ENCODE peak calls at places on chromosomes 16 and 17, in ten cellular contexts. One of them, this sample, is unnamed.
A peak's percentile ranks its signal among the peaks of the same experiment; 100 is the strongest.

GRCh38 chr16:62644030-62644812 is 608.0 kb upstream of the CDH8 start:
- DNase-seq in T follicular helper cell: no peak
- DNase-seq in stimulated activated CD8-positive, alpha-beta memory T cell treated with anti-CD3 and anti-CD28 coated beads, Interleukin-4, amount 100 ng/mL, for 48 hours: no peak
- DNase-seq in CD4-positive, alpha-beta T cell: no peak
- DNase-seq in stimulated activated CD4-positive, alpha-beta T cell treated with anti-CD3 and anti-CD28 coated beads, Interleukin-12 subunit alpha, Interleukin-12 subunit beta, amount 100 ng/mL, for 48 hours: no peak
- DNase-seq in H7: no peak
- DNase-seq in fibroblast of the aortic adventitia: no peak
- DNase-seq in testis: no peak
- DNase-seq in NCI-H2171 treated with DMSO at 0.1 percent for 48 hours: no peak
- DNase-seq in Calu3: no peak
- DNase-seq in this sample: no peak

GRCh38 chr16:8548166-8548565 is 42.1 kb downstream of the TMEM114 start:
- DNase-seq in T follicular helper cell: no peak
- DNase-seq in stimulated activated CD8-positive, alpha-beta memory T cell treated with anti-CD3 and anti-CD28 coated beads, Interleukin-4, amount 100 ng/mL, for 48 hours: no peak
- DNase-seq in CD4-positive, alpha-beta T cell: no peak
- DNase-seq in stimulated activated CD4-positive, alpha-beta T cell treated with anti-CD3 and anti-CD28 coated beads, Interleukin-12 subunit alpha, Interleukin-12 subunit beta, amount 100 ng/mL, for 48 hours: no peak
- DNase-seq in H7: no peak
- DNase-seq in fibroblast of the aortic adventitia: no peak
- DNase-seq in testis: no peak
- DNase-seq in NCI-H2171 treated with DMSO at 0.1 percent for 48 hours: no peak
- DNase-seq in Calu3: no peak
- DNase-seq in this sample: no peak

GRCh38 chr16:89895482-89896250 is 22.3 kb downstream of the TCF25 start:
- DNase-seq in T follicular helper cell: no peak
- DNase-seq in stimulated activated CD8-positive, alpha-beta memory T cell treated with anti-CD3 and anti-CD28 coated beads, Interleukin-4, amount 100 ng/mL, for 48 hours: no peak
- DNase-seq in CD4-positive, alpha-beta T cell: no peak
- DNase-seq in stimulated activated CD4-positive, alpha-beta T cell treated with anti-CD3 and anti-CD28 coated beads, Interleukin-12 subunit alpha, Interleukin-12 subunit beta, amount 100 ng/mL, for 48 hours: no peak
- DNase-seq in H7: no peak
- DNase-seq in fibroblast of the aortic adventitia: no peak
- DNase-seq in testis: no peak
- DNase-seq in NCI-H2171 treated with DMSO at 0.1 percent for 48 hours: no peak
- DNase-seq in Calu3: no peak
- DNase-seq in this sample: no peak

GRCh38 chr17:81429813-81430510 is 34.7 kb downstream of the BAHCC1 start:
- DNase-seq in T follicular helper cell: no peak
- DNase-seq in stimulated activated CD8-positive, alpha-beta memory T cell treated with anti-CD3 and anti-CD28 coated beads, Interleukin-4, amount 100 ng/mL, for 48 hours: no peak
- DNase-seq in CD4-positive, alpha-beta T cell: no peak
- DNase-seq in stimulated activated CD4-positive, alpha-beta T cell treated with anti-CD3 and anti-CD28 coated beads, Interleukin-12 subunit alpha, Interleukin-12 subunit beta, amount 100 ng/mL, for 48 hours: no peak
- DNase-seq in H7: peak; percentile 89
- DNase-seq in fibroblast of the aortic adventitia: peak; percentile 55
- DNase-seq in testis: peak; percentile 49
- DNase-seq in NCI-H2171 treated with DMSO at 0.1 percent for 48 hours: peak; percentile 84
- DNase-seq in Calu3: no peak
- DNase-seq in this sample: peak; percentile 45

GRCh38 chr17:53627511-53627910 is 195.2 kb upstream of the KIF2B start:
- DNase-seq in T follicular helper cell: no peak
- DNase-seq in stimulated activated CD8-positive, alpha-beta memory T cell treated with anti-CD3 and anti-CD28 coated beads, Interleukin-4, amount 100 ng/mL, for 48 hours: no peak
- DNase-seq in CD4-positive, alpha-beta T cell: no peak
- DNase-seq in stimulated activated CD4-positive, alpha-beta T cell treated with anti-CD3 and anti-CD28 coated beads, Interleukin-12 subunit alpha, Interleukin-12 subunit beta, amount 100 ng/mL, for 48 hours: no peak
- DNase-seq in H7: no peak
- DNase-seq in fibroblast of the aortic adventitia: peak; percentile 59
- DNase-seq in testis: no peak
- DNase-seq in NCI-H2171 treated with DMSO at 0.1 percent for 48 hours: no peak
- DNase-seq in Calu3: no peak
- DNase-seq in this sample: no peak

GRCh38 chr17:17761894-17762781 is 74.6 kb downstream of the SREBF1 start:
- DNase-seq in T follicular helper cell: no peak
- DNase-seq in stimulated activated CD8-positive, alpha-beta memory T cell treated with anti-CD3 and anti-CD28 coated beads, Interleukin-4, amount 100 ng/mL, for 48 hours: no peak
- DNase-seq in CD4-positive, alpha-beta T cell: no peak
- DNase-seq in stimulated activated CD4-positive, alpha-beta T cell treated with anti-CD3 and anti-CD28 coated beads, Interleukin-12 subunit alpha, Interleukin-12 subunit beta, amount 100 ng/mL, for 48 hours: no peak
- DNase-seq in H7: no peak
- DNase-seq in fibroblast of the aortic adventitia: no peak
- DNase-seq in testis: no peak
- DNase-seq in NCI-H2171 treated with DMSO at 0.1 percent for 48 hours: no peak
- DNase-seq in Calu3: no peak
- DNase-seq in this sample: no peak

GRCh38 chr16:2157480-2158261 is 2.1 kb downstream of the TRAF7 start:
- DNase-seq in T follicular helper cell: no peak
- DNase-seq in stimulated activated CD8-positive, alpha-beta memory T cell treated with anti-CD3 and anti-CD28 coated beads, Interleukin-4, amount 100 ng/mL, for 48 hours: no peak
- DNase-seq in CD4-positive, alpha-beta T cell: no peak
- DNase-seq in stimulated activated CD4-positive, alpha-beta T cell treated with anti-CD3 and anti-CD28 coated beads, Interleukin-12 subunit alpha, Interleukin-12 subunit beta, amount 100 ng/mL, for 48 hours: no peak
- DNase-seq in H7: no peak
- DNase-seq in fibroblast of the aortic adventitia: no peak
- DNase-seq in testis: no peak
- DNase-seq in NCI-H2171 treated with DMSO at 0.1 percent for 48 hours: no peak
- DNase-seq in Calu3: no peak
- DNase-seq in this sample: no peak

GRCh38 chr17:1769826-1770477 is 8.1 kb downstream of the SERPINF1 start:
- DNase-seq in T follicular helper cell: no peak
- DNase-seq in stimulated activated CD8-positive, alpha-beta memory T cell treated with anti-CD3 and anti-CD28 coated beads, Interleukin-4, amount 100 ng/mL, for 48 hours: peak; percentile 40
- DNase-seq in CD4-positive, alpha-beta T cell: no peak
- DNase-seq in stimulated activated CD4-positive, alpha-beta T cell treated with anti-CD3 and anti-CD28 coated beads, Interleukin-12 subunit alpha, Interleukin-12 subunit beta, amount 100 ng/mL, for 48 hours: no peak
- DNase-seq in H7: peak; percentile 84
- DNase-seq in fibroblast of the aortic adventitia: no peak
- DNase-seq in testis: no peak
- DNase-seq in NCI-H2171 treated with DMSO at 0.1 percent for 48 hours: peak; percentile 99
- DNase-seq in Calu3: no peak
- DNase-seq in this sample: no peak

GRCh38 chr17:44556114-44556853 is 1.0 kb upstream of the FZD2 start:
- DNase-seq in T follicular helper cell: no peak
- DNase-seq in stimulated activated CD8-positive, alpha-beta memory T cell treated with anti-CD3 and anti-CD28 coated beads, Interleukin-4, amount 100 ng/mL, for 48 hours: peak; percentile 32
- DNase-seq in CD4-positive, alpha-beta T cell: no peak
- DNase-seq in stimulated activated CD4-positive, alpha-beta T cell treated with anti-CD3 and anti-CD28 coated beads, Interleukin-12 subunit alpha, Interleukin-12 subunit beta, amount 100 ng/mL, for 48 hours: no peak
- DNase-seq in H7: peak; percentile 89
- DNase-seq in fibroblast of the aortic adventitia: peak; percentile 70
- DNase-seq in testis: peak; percentile 63
- DNase-seq in NCI-H2171 treated with DMSO at 0.1 percent for 48 hours: no peak
- DNase-seq in Calu3: peak; percentile 54
- DNase-seq in this sample: peak; percentile 85